ENCODE peak calls at places on chromosome 2, in six cellular contexts. One of them, this sample, is unnamed.

GRCh38 chr2:98769784-98770183 is 38.9 kb upstream of the MGAT4A start:
- DNase-seq in testis: no peak
- DNase-seq in skeletal muscle cell: no peak
- DNase-seq in breast epithelium: peak
- DNase-seq in CD8-positive, alpha-beta T cell: peak
- DNase-seq in right cardiac atrium: no peak
- DNase-seq in this sample: no peak

GRCh38 chr2:100588071-100588786 is 25.4 kb downstream of the PDCL3 start:
- DNase-seq in testis: no peak
- DNase-seq in CD8-positive, alpha-beta T cell: peak
- DNase-seq in skeletal muscle cell: peak
- DNase-seq in right cardiac atrium: no peak
- DNase-seq in breast epithelium: no peak
- DNase-seq in this sample: no peak

GRCh38 chr2:1621501-1621900 is 122.8 kb downstream of the PXDN start:
- DNase-seq in CD8-positive, alpha-beta T cell: no peak
- DNase-seq in skeletal muscle cell: no peak
- DNase-seq in breast epithelium: no peak
- DNase-seq in right cardiac atrium: no peak
- DNase-seq in testis: no peak
- DNase-seq in this sample: no peak

GRCh38 chr2:174591740-174592139 is 5.9 kb downstream of the WIPF1 start:
- DNase-seq in testis: no peak
- DNase-seq in CD8-positive, alpha-beta T cell: no peak
- DNase-seq in breast epithelium: no peak
- DNase-seq in skeletal muscle cell: no peak
- DNase-seq in right cardiac atrium: no peak
- DNase-seq in this sample: no peak

GRCh38 chr2:56169521-56169920 is 14.3 kb upstream of the CCDC85A start:
- DNase-seq in CD8-positive, alpha-beta T cell: no peak
- DNase-seq in skeletal muscle cell: no peak
- DNase-seq in testis: no peak
- DNase-seq in right cardiac atrium: no peak
- DNase-seq in breast epithelium: no peak
- DNase-seq in this sample: no peak

GRCh38 chr2:85814802-85815550 is 61.2 kb downstream of the ATOH8 start:
- DNase-seq in testis: no peak
- DNase-seq in right cardiac atrium: no peak
- DNase-seq in breast epithelium: no peak
- DNase-seq in CD8-positive, alpha-beta T cell: no peak
- DNase-seq in skeletal muscle cell: no peak
- DNase-seq in this sample: no peak

GRCh38 chr2:163043201-163043600 is 204.6 kb upstream of the KCNH7 start:
- DNase-seq in breast epithelium: no peak
- DNase-seq in skeletal muscle cell: no peak
- DNase-seq in right cardiac atrium: no peak
- DNase-seq in testis: no peak
- DNase-seq in CD8-positive, alpha-beta T cell: no peak
- DNase-seq in this sample: no peak

GRCh38 chr2:235719146-235719942 is 225.5 kb downstream of the AGAP1 start:
- DNase-seq in breast epithelium: no peak
- DNase-seq in right cardiac atrium: no peak
- DNase-seq in testis: no peak
- DNase-seq in skeletal muscle cell: no peak
- DNase-seq in CD8-positive, alpha-beta T cell: no peak
- DNase-seq in this sample: no peak

GRCh38 chr2:219727771-219728429 is 100.5 kb downstream of the SLC4A3 start:
- DNase-seq in skeletal muscle cell: no peak
- DNase-seq in CD8-positive, alpha-beta T cell: no peak
- DNase-seq in breast epithelium: no peak
- DNase-seq in right cardiac atrium: no peak
- DNase-seq in testis: no peak
- DNase-seq in this sample: no peak

GRCh38 chr2:22253171-22253570 is 1129.4 kb downstream of the TDRD15 start:
- DNase-seq in right cardiac atrium: no peak
- DNase-seq in CD8-positive, alpha-beta T cell: no peak
- DNase-seq in skeletal muscle cell: no peak
- DNase-seq in testis: no peak
- DNase-seq in breast epithelium: no peak
- DNase-seq in this sample: no peak

GRCh38 chr2:215680605-215681598 is 245.0 kb upstream of the FN1 start:
- DNase-seq in right cardiac atrium: no peak
- DNase-seq in testis: no peak
- DNase-seq in breast epithelium: no peak
- DNase-seq in CD8-positive, alpha-beta T cell: peak
- DNase-seq in skeletal muscle cell: peak
- DNase-seq in this sample: peak

GRCh38 chr2:158006961-158007664 is 94.6 kb upstream of the UPP2 start:
- DNase-seq in testis: no peak
- DNase-seq in skeletal muscle cell: no peak
- DNase-seq in breast epithelium: no peak
- DNase-seq in CD8-positive, alpha-beta T cell: no peak
- DNase-seq in right cardiac atrium: no peak
- DNase-seq in this sample: no peak

GRCh38 chr2:54512663-54513363 is 56.7 kb downstream of the SPTBN1 start:
- DNase-seq in skeletal muscle cell: no peak
- DNase-seq in CD8-positive, alpha-beta T cell: no peak
- DNase-seq in testis: no peak
- DNase-seq in breast epithelium: no peak
- DNase-seq in right cardiac atrium: no peak
- DNase-seq in this sample: no peak

GRCh38 chr2:148524519-148524919 is 120.0 kb upstream of the EPC2 start:
- DNase-seq in CD8-positive, alpha-beta T cell: peak
- DNase-seq in skeletal muscle cell: no peak
- DNase-seq in breast epithelium: no peak
- DNase-seq in testis: no peak
- DNase-seq in right cardiac atrium: no peak
- DNase-seq in this sample: no peak

GRCh38 chr2:28202718-28203117 is 189.9 kb upstream of the FOSL2 start:
- DNase-seq in right cardiac atrium: no peak
- DNase-seq in CD8-positive, alpha-beta T cell: no peak
- DNase-seq in breast epithelium: no peak
- DNase-seq in testis: no peak
- DNase-seq in skeletal muscle cell: no peak
- DNase-seq in this sample: no peak

GRCh38 chr2:216283038-216283900 is 89.0 kb downstream of the MARCHF4 start:
- DNase-seq in testis: peak
- DNase-seq in skeletal muscle cell: no peak
- DNase-seq in right cardiac atrium: no peak
- DNase-seq in CD8-positive, alpha-beta T cell: no peak
- DNase-seq in breast epithelium: no peak
- DNase-seq in this sample: no peak

GRCh38 chr2:21260316-21260715 is 136.5 kb downstream of the TDRD15 start:
- DNase-seq in skeletal muscle cell: no peak
- DNase-seq in testis: no peak
- DNase-seq in breast epithelium: no peak
- DNase-seq in right cardiac atrium: no peak
- DNase-seq in CD8-positive, alpha-beta T cell: no peak
- DNase-seq in this sample: no peak

GRCh38 chr2:207589143-207589542 is 36.1 kb downstream of the METTL21A start:
- DNase-seq in breast epithelium: no peak
- DNase-seq in skeletal muscle cell: no peak
- DNase-seq in right cardiac atrium: no peak
- DNase-seq in testis: no peak
- DNase-seq in CD8-positive, alpha-beta T cell: no peak
- DNase-seq in this sample: no peak

GRCh38 chr2:85933753-85934594 is 45.2 kb upstream of the ST3GAL5 start:
- DNase-seq in skeletal muscle cell: no peak
- DNase-seq in breast epithelium: no peak
- DNase-seq in right cardiac atrium: no peak
- DNase-seq in testis: no peak
- DNase-seq in CD8-positive, alpha-beta T cell: no peak
- DNase-seq in this sample: peak

GRCh38 chr2:227325824-227326195 is 759 bp downstream of the MFF start:
- DNase-seq in breast epithelium: no peak
- DNase-seq in right cardiac atrium: peak
- DNase-seq in CD8-positive, alpha-beta T cell: no peak
- DNase-seq in testis: peak
- DNase-seq in skeletal muscle cell: no peak
- DNase-seq in this sample: no peak

GRCh38 chr2:203626952-203627681 is 79.3 kb upstream of the CD28 start:
- DNase-seq in testis: no peak
- DNase-seq in skeletal muscle cell: no peak
- DNase-seq in CD8-positive, alpha-beta T cell: no peak
- DNase-seq in right cardiac atrium: no peak
- DNase-seq in breast epithelium: no peak
- DNase-seq in this sample: peak

GRCh38 chr2:181805228-181806038 is 86.1 kb upstream of the ITPRID2 start:
- DNase-seq in skeletal muscle cell: peak
- DNase-seq in breast epithelium: no peak
- DNase-seq in testis: no peak
- DNase-seq in CD8-positive, alpha-beta T cell: no peak
- DNase-seq in right cardiac atrium: no peak
- DNase-seq in this sample: no peak
- H3K4me3 ChIP-seq in skeletal muscle cell: no peak
- H3K4me3 ChIP-seq in breast epithelium: no peak
- H3K4me3 ChIP-seq in testis: no peak
- H3K4me3 ChIP-seq in CD8-positive, alpha-beta T cell: no peak
- H3K4me3 ChIP-seq in right cardiac atrium: no peak
- H3K4me3 ChIP-seq in this sample: no peak

GRCh38 chr2:66441651-66442365 is 6.9 kb downstream of the MEIS1 start:
- DNase-seq in breast epithelium: no peak
- DNase-seq in right cardiac atrium: no peak
- DNase-seq in skeletal muscle cell: no peak
- DNase-seq in CD8-positive, alpha-beta T cell: no peak
- DNase-seq in testis: no peak
- DNase-seq in this sample: no peak
- H3K4me3 ChIP-seq in breast epithelium: peak
- H3K4me3 ChIP-seq in right cardiac atrium: peak
- H3K4me3 ChIP-seq in skeletal muscle cell: no peak
- H3K4me3 ChIP-seq in CD8-positive, alpha-beta T cell: no peak
- H3K4me3 ChIP-seq in testis: no peak
- H3K4me3 ChIP-seq in this sample: no peak

GRCh38 chr2:31231571-31232287 is 2.2 kb upstream of the EHD3 start:
- DNase-seq in testis: no peak
- DNase-seq in skeletal muscle cell: no peak
- DNase-seq in breast epithelium: no peak
- DNase-seq in right cardiac atrium: no peak
- DNase-seq in CD8-positive, alpha-beta T cell: no peak
- DNase-seq in this sample: no peak

GRCh38 chr2:31234690-31235503 is 945 bp downstream of the EHD3 start:
- DNase-seq in CD8-positive, alpha-beta T cell: no peak
- DNase-seq in right cardiac atrium: no peak
- DNase-seq in testis: no peak
- DNase-seq in skeletal muscle cell: no peak
- DNase-seq in breast epithelium: no peak
- DNase-seq in this sample: no peak

GRCh38 chr2:31232586-31232985 is 1.4 kb upstream of the EHD3 start:
- DNase-seq in skeletal muscle cell: no peak
- DNase-seq in right cardiac atrium: no peak
- DNase-seq in breast epithelium: no peak
- DNase-seq in CD8-positive, alpha-beta T cell: no peak
- DNase-seq in testis: no peak
- DNase-seq in this sample: no peak

GRCh38 chr2:31233741-31234689 is at the start of gene EHD3:
- DNase-seq in testis: peak
- DNase-seq in breast epithelium: peak
- DNase-seq in right cardiac atrium: peak
- DNase-seq in CD8-positive, alpha-beta T cell: peak
- DNase-seq in skeletal muscle cell: peak
- DNase-seq in this sample: peak

GRCh38 chr2:31233216-31233615 is 736 bp upstream of the EHD3 start:
- DNase-seq in breast epithelium: no peak
- DNase-seq in CD8-positive, alpha-beta T cell: no peak
- DNase-seq in testis: no peak
- DNase-seq in right cardiac atrium: no peak
- DNase-seq in skeletal muscle cell: no peak
- DNase-seq in this sample: no peak
- H3K4me3 ChIP-seq in breast epithelium: no peak
- H3K4me3 ChIP-seq in CD8-positive, alpha-beta T cell: peak
- H3K4me3 ChIP-seq in testis: no peak
- H3K4me3 ChIP-seq in right cardiac atrium: no peak
- H3K4me3 ChIP-seq in skeletal muscle cell: no peak
- H3K4me3 ChIP-seq in this sample: no peak

DNA sequence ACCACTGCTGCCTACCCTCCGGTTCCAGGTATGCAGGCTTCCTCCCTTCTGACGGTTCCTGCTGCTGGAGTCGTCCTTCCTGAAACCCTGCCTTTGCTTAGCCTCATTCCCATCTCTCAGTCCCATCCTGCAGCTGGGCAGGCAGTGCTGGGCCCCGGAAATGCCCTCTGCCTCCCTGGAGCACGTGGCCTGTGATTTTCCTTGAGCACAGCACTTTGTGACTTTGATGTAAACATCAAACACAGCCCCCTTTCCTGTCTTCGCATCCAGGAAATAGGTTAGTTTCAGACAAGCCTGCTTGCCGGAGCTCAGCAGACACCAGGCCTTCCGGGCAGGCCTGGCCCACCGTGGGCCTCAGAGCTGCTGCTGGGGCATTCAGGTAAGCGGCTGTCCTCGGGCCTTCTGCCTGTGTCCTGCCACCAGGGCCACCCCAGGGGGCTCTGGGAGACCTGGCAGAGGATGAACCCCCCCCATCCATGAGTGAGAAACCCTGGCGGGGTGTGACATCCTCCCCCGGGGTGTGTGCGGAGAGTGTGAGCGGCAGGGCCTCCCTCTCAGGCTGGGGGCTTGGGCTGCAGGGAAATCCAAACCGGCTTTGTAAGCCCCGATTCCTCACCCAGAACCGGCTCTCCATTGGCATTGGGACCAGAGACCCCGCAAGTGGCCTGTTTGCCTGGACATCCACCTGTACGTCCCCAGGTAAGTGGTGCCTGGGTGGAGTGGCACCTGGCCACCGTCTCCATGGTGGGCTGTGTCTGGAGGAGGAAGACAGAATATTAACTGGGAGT is at the start of gene ZAP70:
- DNase-seq in skeletal muscle cell: no peak
- DNase-seq in CD8-positive, alpha-beta T cell: peak
- DNase-seq in right cardiac atrium: no peak
- DNase-seq in breast epithelium: peak
- DNase-seq in testis: no peak
- DNase-seq in this sample: no peak
- H3K4me3 ChIP-seq in skeletal muscle cell: no peak
- H3K4me3 ChIP-seq in CD8-positive, alpha-beta T cell: peak
- H3K4me3 ChIP-seq in right cardiac atrium: no peak
- H3K4me3 ChIP-seq in breast epithelium: peak
- H3K4me3 ChIP-seq in testis: no peak
- H3K4me3 ChIP-seq in this sample: no peak

This sample was measured in AG09309.